ENCODE peak calls at places on chromosome 13, in seven cellular contexts. B is activated T-helper 1 cell treated with Interleukin-2 at 50 U/mL for 16 hours; X is stimulated activated CD4-positive, alpha-beta T cell treated with anti-CD3 and anti-CD28 coated beads, Interleukin-4, amount 100 ng/mL, for 4 hours; L is neural progenitor cell; C is GM12878; M is stimulated activated naive CD8-positive, alpha-beta T cell treated with anti-CD3 and anti-CD28 coated beads, Interleukin-15, Interleukin-2, amounts not matched to agents 100 U/mL and 50 U/mL, for 24 hours; D is endodermal cell. H is an unnamed sample.

GRCh38 chr13:96223231-96223630 is 133.3 kb downstream of the HS6ST3 start:
- DNase-seq in B (no peak), X (no peak), L (no peak), C (no peak), M (no peak), D (no peak), H (no peak)

GRCh38 chr13:23637813-23638212 is 67.6 kb downstream of the TNFRSF19 start:
- DNase-seq in B (no peak), X (no peak), L (peak), C (no peak), M (no peak), D (no peak), H (peak)

GRCh38 chr13:102011539-102011938 is 390.3 kb downstream of the FGF14 start:
- DNase-seq in B (no peak), X (no peak), L (no peak), C (no peak), M (no peak), D (no peak), H (no peak)

GRCh38 chr13:100811431-100811830 is 136.8 kb upstream of the TMTC4 start:
- DNase-seq in B (no peak), X (no peak), L (no peak), C (no peak), M (no peak), D (no peak), H (no peak)

GRCh38 chr13:65028101-65028500 is 2202.0 kb downstream of the PCDH9 start:
- DNase-seq in B (no peak), X (no peak), L (no peak), C (no peak), M (no peak), D (no peak), H (no peak)

GRCh38 chr13:67232384-67232783 is 2.2 kb upstream of the PCDH9 start:
- DNase-seq in B (no peak), X (no peak), L (no peak), C (no peak), M (no peak), D (no peak), H (no peak)

GRCh38 chr13:22427783-22428182 is 753.0 kb upstream of the SGCG start:
- DNase-seq in B (no peak), X (no peak), L (no peak), C (no peak), M (no peak), D (no peak), H (no peak)

GRCh38 chr13:90615236-90615635 is 732.3 kb upstream of the MIR17HG start:
- DNase-seq in B (no peak), X (no peak), L (no peak), C (no peak), M (no peak), D (no peak), H (no peak)

GRCh38 chr13:85651440-85651839 is 147.8 kb downstream of the SLITRK6 start:
- DNase-seq in B (no peak), X (no peak), L (no peak), C (no peak), M (no peak), D (no peak), H (no peak)

GRCh38 chr13:98396071-98396710 is 180.7 kb downstream of the STK24 start:
- DNase-seq in B (no peak), X (no peak), L (no peak), C (no peak), M (no peak), D (peak), H (no peak)

GRCh38 chr13:88802886-88803285 is 1131.7 kb downstream of the SLITRK5 start:
- DNase-seq in B (no peak), X (no peak), L (no peak), C (no peak), M (no peak), D (no peak), H (no peak)

GRCh38 chr13:105035092-105035491 is 1500.4 kb downstream of the EFNB2 start:
- DNase-seq in B (no peak), X (no peak), L (no peak), C (no peak), M (no peak), D (no peak), H (no peak)

GRCh38 chr13:30898721-30899188 is 7.3 kb upstream of the MEDAG start:
- DNase-seq in B (no peak), X (no peak), L (no peak), C (no peak), M (peak), D (no peak), H (no peak)

GRCh38 chr13:74077847-74078246 is 56.4 kb downstream of the KLF12 start:
- DNase-seq in B (no peak), X (no peak), L (no peak), C (no peak), M (no peak), D (no peak), H (no peak)

GRCh38 chr13:27411393-27411792 is 13.0 kb upstream of the GTF3A start:
- DNase-seq in B (no peak), X (no peak), L (no peak), C (no peak), M (no peak), D (no peak), H (no peak)

GRCh38 chr13:113186061-113186900 is 22.2 kb downstream of the PCID2 start:
- DNase-seq in B (no peak), X (no peak), L (no peak), C (peak), M (peak), D (no peak), H (no peak)

GRCh38 chr13:70080030-70080429 is 27.6 kb upstream of the ATXN8OS start:
- DNase-seq in B (no peak), X (no peak), L (no peak), C (no peak), M (no peak), D (no peak), H (no peak)

GRCh38 chr13:53005631-53006030 is 23.0 kb upstream of the OLFM4 start:
- DNase-seq in B (no peak), X (no peak), L (no peak), C (no peak), M (no peak), D (no peak), H (no peak)

H was measured in GM23338.